ENCODE peak calls at places on chromosomes 4 and X, in nine cellular contexts. One of them, this sample, is unnamed.

GRCh38 chr4:73911746-73912145 is 42.6 kb downstream of the CXCL1 start:
- DNase-seq in sigmoid colon: no peak
- DNase-seq in psoas muscle: no peak
- DNase-seq in SK-N-MC: no peak
- DNase-seq in heart left ventricle: no peak
- DNase-seq in HCT116: no peak
- DNase-seq in neural progenitor cell: no peak
- DNase-seq in upper lobe of right lung: no peak
- DNase-seq in H1: no peak
- DNase-seq in this sample: no peak

GRCh38 chrX:2708016-2708415 is 16.9 kb downstream of the CD99 start:
- DNase-seq in upper lobe of right lung: no peak
- DNase-seq in H1: no peak
- DNase-seq in HCT116: no peak
- DNase-seq in SK-N-MC: no peak
- DNase-seq in heart left ventricle: no peak
- DNase-seq in neural progenitor cell: no peak
- DNase-seq in sigmoid colon: no peak
- DNase-seq in psoas muscle: no peak
- DNase-seq in this sample: no peak

GRCh38 chr4:187393546-187394344 is 601.8 kb upstream of the ZFP42 start:
- DNase-seq in upper lobe of right lung: no peak
- DNase-seq in HCT116: no peak
- DNase-seq in SK-N-MC: no peak
- DNase-seq in sigmoid colon: no peak
- DNase-seq in psoas muscle: no peak
- DNase-seq in heart left ventricle: no peak
- DNase-seq in neural progenitor cell: no peak
- DNase-seq in H1: no peak
- DNase-seq in this sample: no peak

GRCh38 chr4:42396361-42397255 is 680 bp upstream of the SHISA3 start:
- DNase-seq in H1: no peak
- DNase-seq in psoas muscle: peak; percentile 52
- DNase-seq in sigmoid colon: no peak
- DNase-seq in SK-N-MC: no peak
- DNase-seq in heart left ventricle: no peak
- DNase-seq in HCT116: no peak
- DNase-seq in neural progenitor cell: peak; percentile 49
- DNase-seq in upper lobe of right lung: no peak
- DNase-seq in this sample: no peak

GRCh38 chr4:173448103-173448502 is 49.2 kb upstream of the SCRG1 start:
- DNase-seq in neural progenitor cell: no peak
- DNase-seq in H1: no peak
- DNase-seq in upper lobe of right lung: no peak
- DNase-seq in heart left ventricle: peak; percentile 53
- DNase-seq in sigmoid colon: peak; percentile 87
- DNase-seq in HCT116: no peak
- DNase-seq in psoas muscle: no peak
- DNase-seq in SK-N-MC: no peak
- DNase-seq in this sample: no peak

GRCh38 chr4:175412744-175413143 is 399.3 kb downstream of the GPM6A start:
- DNase-seq in H1: no peak
- DNase-seq in SK-N-MC: no peak
- DNase-seq in neural progenitor cell: no peak
- DNase-seq in psoas muscle: no peak
- DNase-seq in sigmoid colon: no peak
- DNase-seq in upper lobe of right lung: no peak
- DNase-seq in heart left ventricle: no peak
- DNase-seq in HCT116: no peak
- DNase-seq in this sample: no peak

GRCh38 chr4:20532096-20532495 is 168.2 kb upstream of the PACRGL start:
- DNase-seq in heart left ventricle: no peak
- DNase-seq in HCT116: no peak
- DNase-seq in H1: no peak
- DNase-seq in upper lobe of right lung: no peak
- DNase-seq in SK-N-MC: no peak
- DNase-seq in neural progenitor cell: no peak
- DNase-seq in sigmoid colon: no peak
- DNase-seq in psoas muscle: no peak
- DNase-seq in this sample: no peak

GRCh38 chr4:18397681-18398080 is 376.1 kb upstream of the LCORL start:
- DNase-seq in sigmoid colon: no peak
- DNase-seq in heart left ventricle: no peak
- DNase-seq in neural progenitor cell: no peak
- DNase-seq in upper lobe of right lung: no peak
- DNase-seq in SK-N-MC: no peak
- DNase-seq in H1: no peak
- DNase-seq in psoas muscle: no peak
- DNase-seq in HCT116: no peak
- DNase-seq in this sample: no peak

GRCh38 chr4:105181259-105181658 is 34.6 kb downstream of the TET2 start:
- DNase-seq in HCT116: no peak
- DNase-seq in upper lobe of right lung: no peak
- DNase-seq in heart left ventricle: no peak
- DNase-seq in sigmoid colon: no peak
- DNase-seq in psoas muscle: no peak
- DNase-seq in neural progenitor cell: peak; percentile 78
- DNase-seq in H1: no peak
- DNase-seq in SK-N-MC: no peak
- DNase-seq in this sample: no peak

GRCh38 chrX:120446503-120446902 is 22.6 kb downstream of the LAMP2 start:
- DNase-seq in upper lobe of right lung: no peak
- DNase-seq in heart left ventricle: no peak
- DNase-seq in neural progenitor cell: no peak
- DNase-seq in psoas muscle: no peak
- DNase-seq in HCT116: no peak
- DNase-seq in SK-N-MC: no peak
- DNase-seq in sigmoid colon: no peak
- DNase-seq in H1: no peak
- DNase-seq in this sample: no peak

GRCh38 chr4:186216465-186217024 is 10.8 kb upstream of the KLKB1 start:
- DNase-seq in H1: no peak
- DNase-seq in upper lobe of right lung: no peak
- DNase-seq in HCT116: no peak
- DNase-seq in sigmoid colon: no peak
- DNase-seq in psoas muscle: no peak
- DNase-seq in heart left ventricle: no peak
- DNase-seq in SK-N-MC: no peak
- DNase-seq in neural progenitor cell: no peak
- DNase-seq in this sample: no peak

GRCh38 chr4:94507708-94508107 is 56.0 kb downstream of the PDLIM5 start:
- DNase-seq in neural progenitor cell: no peak
- DNase-seq in psoas muscle: peak; percentile 63
- DNase-seq in heart left ventricle: peak; percentile 39
- DNase-seq in upper lobe of right lung: no peak
- DNase-seq in sigmoid colon: no peak
- DNase-seq in HCT116: peak; percentile 82
- DNase-seq in SK-N-MC: no peak
- DNase-seq in H1: no peak
- DNase-seq in this sample: no peak

GRCh38 chrX:8663325-8663724 is 68.6 kb downstream of the ANOS1 start:
- DNase-seq in upper lobe of right lung: no peak
- DNase-seq in heart left ventricle: no peak
- DNase-seq in sigmoid colon: no peak
- DNase-seq in SK-N-MC: no peak
- DNase-seq in psoas muscle: no peak
- DNase-seq in H1: no peak
- DNase-seq in HCT116: no peak
- DNase-seq in neural progenitor cell: no peak
- DNase-seq in this sample: no peak

GRCh38 chr4:79181190-79181589 is 144.7 kb downstream of the NAA11 start:
- DNase-seq in HCT116: no peak
- DNase-seq in neural progenitor cell: no peak
- DNase-seq in H1: no peak
- DNase-seq in SK-N-MC: no peak
- DNase-seq in upper lobe of right lung: no peak
- DNase-seq in heart left ventricle: no peak
- DNase-seq in psoas muscle: no peak
- DNase-seq in sigmoid colon: no peak
- DNase-seq in this sample: no peak

GRCh38 chr4:67459164-67459563 is 86.1 kb downstream of the CENPC start:
- DNase-seq in psoas muscle: no peak
- DNase-seq in sigmoid colon: no peak
- DNase-seq in HCT116: no peak
- DNase-seq in upper lobe of right lung: no peak
- DNase-seq in H1: no peak
- DNase-seq in heart left ventricle: no peak
- DNase-seq in SK-N-MC: no peak
- DNase-seq in neural progenitor cell: no peak
- DNase-seq in this sample: no peak

GRCh38 chrX:95029571-95029970 is 1355.6 kb downstream of the FAM133A start:
- DNase-seq in SK-N-MC: no peak
- DNase-seq in sigmoid colon: no peak
- DNase-seq in psoas muscle: no peak
- DNase-seq in H1: no peak
- DNase-seq in upper lobe of right lung: no peak
- DNase-seq in neural progenitor cell: no peak
- DNase-seq in heart left ventricle: no peak
- DNase-seq in HCT116: no peak
- DNase-seq in this sample: no peak
- H3K27ac ChIP-seq in SK-N-MC: no peak overlapping the region
- H3K27ac ChIP-seq in sigmoid colon: no peak overlapping the region
- H3K27ac ChIP-seq in psoas muscle: no peak overlapping the region
- H3K27ac ChIP-seq in H1: no peak overlapping the region
- H3K27ac ChIP-seq in upper lobe of right lung: no peak overlapping the region
- H3K27ac ChIP-seq in neural progenitor cell: no peak overlapping the region
- H3K27ac ChIP-seq in heart left ventricle: no peak overlapping the region
- H3K27ac ChIP-seq in HCT116: no peak overlapping the region
- H3K27ac ChIP-seq in this sample: no peak overlapping the region

GRCh38 chr4:7998447-7998846 is 58.8 kb upstream of the AFAP1 start:
- DNase-seq in sigmoid colon: no peak
- DNase-seq in psoas muscle: peak; percentile 57
- DNase-seq in heart left ventricle: no peak
- DNase-seq in SK-N-MC: no peak
- DNase-seq in upper lobe of right lung: no peak
- DNase-seq in neural progenitor cell: no peak
- DNase-seq in HCT116: no peak
- DNase-seq in H1: no peak
- DNase-seq in this sample: no peak

GRCh38 chr4:7993671-7994070 is 54.0 kb upstream of the AFAP1 start:
- DNase-seq in psoas muscle: no peak
- DNase-seq in H1: no peak
- DNase-seq in heart left ventricle: no peak
- DNase-seq in HCT116: no peak
- DNase-seq in sigmoid colon: no peak
- DNase-seq in SK-N-MC: no peak
- DNase-seq in neural progenitor cell: no peak
- DNase-seq in upper lobe of right lung: no peak
- DNase-seq in this sample: no peak

GRCh38 chr4:7995866-7996265 is 56.2 kb upstream of the AFAP1 start:
- DNase-seq in SK-N-MC: no peak
- DNase-seq in H1: no peak
- DNase-seq in HCT116: no peak
- DNase-seq in neural progenitor cell: no peak
- DNase-seq in psoas muscle: peak; percentile 53
- DNase-seq in sigmoid colon: no peak
- DNase-seq in upper lobe of right lung: no peak
- DNase-seq in heart left ventricle: no peak
- DNase-seq in this sample: no peak

GRCh38 chr4:7992846-7993245 is 53.2 kb upstream of the AFAP1 start:
- DNase-seq in psoas muscle: peak; percentile 54
- DNase-seq in neural progenitor cell: no peak
- DNase-seq in HCT116: no peak
- DNase-seq in heart left ventricle: no peak
- DNase-seq in upper lobe of right lung: no peak
- DNase-seq in SK-N-MC: no peak
- DNase-seq in H1: no peak
- DNase-seq in sigmoid colon: no peak
- DNase-seq in this sample: no peak

GRCh38 chr4:7995135-7995534 is 55.5 kb upstream of the AFAP1 start:
- DNase-seq in upper lobe of right lung: no peak
- DNase-seq in SK-N-MC: no peak
- DNase-seq in HCT116: no peak
- DNase-seq in psoas muscle: peak; percentile 48
- DNase-seq in neural progenitor cell: no peak
- DNase-seq in H1: no peak
- DNase-seq in heart left ventricle: no peak
- DNase-seq in sigmoid colon: no peak
- DNase-seq in this sample: no peak
- H3K27ac ChIP-seq in upper lobe of right lung: no peak overlapping the region
- H3K27ac ChIP-seq in SK-N-MC: no peak overlapping the region
- H3K27ac ChIP-seq in HCT116: no peak overlapping the region
- H3K27ac ChIP-seq in psoas muscle: no peak overlapping the region
- H3K27ac ChIP-seq in neural progenitor cell: no peak overlapping the region
- H3K27ac ChIP-seq in H1: no peak overlapping the region
- H3K27ac ChIP-seq in heart left ventricle: no peak overlapping the region
- H3K27ac ChIP-seq in sigmoid colon: no peak overlapping the region
- H3K27ac ChIP-seq in this sample: no peak overlapping the region

DNA sequence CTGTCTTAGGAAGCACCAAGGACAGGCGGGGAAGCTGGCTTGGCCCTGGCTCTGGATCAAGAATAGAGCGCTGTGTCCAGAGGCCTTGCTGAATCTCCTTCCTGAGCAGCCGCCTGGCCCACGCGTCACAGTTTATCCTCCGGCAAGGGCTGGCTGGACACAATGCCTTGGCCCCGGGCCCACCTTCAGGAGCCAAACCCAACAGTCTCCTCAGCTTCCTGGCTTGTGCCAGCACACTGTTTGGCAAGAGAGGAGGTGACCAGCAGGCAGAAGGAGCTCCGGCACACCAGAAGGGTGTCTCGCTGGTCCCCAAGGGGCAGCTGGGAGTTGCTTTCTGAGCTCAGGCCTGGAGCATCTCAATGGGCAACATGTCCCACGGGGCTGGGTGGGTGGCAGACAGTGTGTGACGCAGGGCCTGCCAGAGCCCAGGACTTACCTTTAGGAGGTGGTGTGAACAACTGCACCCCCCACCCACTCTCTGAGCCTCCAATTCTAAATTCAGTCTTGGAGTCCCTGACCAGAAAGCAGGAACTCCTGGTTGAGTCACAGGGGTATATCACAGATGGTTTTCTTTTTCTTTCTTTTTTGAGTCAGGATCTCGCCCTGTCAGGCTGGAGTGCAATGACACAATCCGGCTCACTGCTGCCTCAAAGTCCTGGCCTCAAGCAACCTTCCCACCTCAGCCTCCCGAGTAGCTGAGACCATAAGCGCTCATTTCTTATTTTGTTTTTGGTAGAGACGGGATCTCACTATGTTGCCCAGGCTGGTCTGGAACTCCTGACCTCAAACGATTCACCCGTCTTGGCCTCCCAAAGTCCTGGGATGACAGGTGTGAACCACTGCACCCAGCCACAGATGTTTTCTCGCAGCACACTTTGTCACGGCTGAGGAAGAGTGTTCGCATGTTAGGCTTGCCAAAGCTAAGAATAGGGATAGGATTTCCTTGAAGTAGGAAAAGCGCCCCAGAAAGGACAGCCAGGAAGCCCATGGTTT is 361.2 kb downstream of the BCOR start:
- DNase-seq in heart left ventricle: peak; percentile 91
- DNase-seq in sigmoid colon: peak; percentile 96
- DNase-seq in HCT116: no peak
- DNase-seq in neural progenitor cell: no peak
- DNase-seq in psoas muscle: peak; percentile 92
- DNase-seq in H1: no peak
- DNase-seq in SK-N-MC: no peak
- DNase-seq in upper lobe of right lung: peak; percentile 86
- DNase-seq in this sample: no peak
- H3K27ac ChIP-seq in heart left ventricle: no peak overlapping the region
- H3K27ac ChIP-seq in sigmoid colon: peak overlapping the region; percentile 60
- H3K27ac ChIP-seq in HCT116: no peak overlapping the region
- H3K27ac ChIP-seq in neural progenitor cell: no peak overlapping the region
- H3K27ac ChIP-seq in psoas muscle: no peak overlapping the region
- H3K27ac ChIP-seq in H1: no peak overlapping the region
- H3K27ac ChIP-seq in SK-N-MC: no peak overlapping the region
- H3K27ac ChIP-seq in upper lobe of right lung: no peak overlapping the region
- H3K27ac ChIP-seq in this sample: no peak overlapping the region

GRCh38 chr4:6273661-6273990 is 4.0 kb downstream of the WFS1 start:
- DNase-seq in heart left ventricle: no peak
- DNase-seq in SK-N-MC: no peak
- DNase-seq in psoas muscle: no peak
- DNase-seq in HCT116: no peak
- DNase-seq in sigmoid colon: no peak
- DNase-seq in H1: no peak
- DNase-seq in upper lobe of right lung: no peak
- DNase-seq in neural progenitor cell: no peak
- DNase-seq in this sample: no peak
- H3K27ac ChIP-seq in heart left ventricle: peak overlapping the region; percentile 15
- H3K27ac ChIP-seq in SK-N-MC: no peak overlapping the region
- H3K27ac ChIP-seq in psoas muscle: no peak overlapping the region
- H3K27ac ChIP-seq in HCT116: peak overlapping the region; percentile 8
- H3K27ac ChIP-seq in sigmoid colon: peak overlapping the region; percentile 93
- H3K27ac ChIP-seq in H1: no peak overlapping the region
- H3K27ac ChIP-seq in upper lobe of right lung: peak overlapping the region; percentile 79
- H3K27ac ChIP-seq in neural progenitor cell: no peak overlapping the region
- H3K27ac ChIP-seq in this sample: no peak overlapping the region

This sample was measured in substantia nigra.